ENCODE peak calls at places on chromosomes 7 and 10, in five cellular contexts. H is upper lobe of right lung, L is neural crest cell, T is glutamatergic neuron, K is mucosa of descending colon. X is an unnamed sample.

GRCh38 chr10:133134411-133135115 is 25.5 kb upstream of the KNDC1 start:
- DNase-seq in H (no peak), L (no peak), T (peak; percentile 15), K (no peak), X (no peak)

GRCh38 chr7:101108330-101108857 is 18.5 kb upstream of the SERPINE1 start:
- DNase-seq in H (no peak), L (no peak), T (no peak), K (no peak), X (no peak)

GRCh38 chr7:131602994-131603372 is 46.6 kb upstream of the PODXL start:
- DNase-seq in H (no peak), L (no peak), T (no peak), K (no peak), X (no peak)

GRCh38 chr10:128688154-128688553 is 561.9 kb upstream of the MKI67 start:
- DNase-seq in H (no peak), L (no peak), T (no peak), K (no peak), X (no peak)

GRCh38 chr7:19772858-19773337 is 519 bp downstream of the TMEM196 start:
- DNase-seq in H (no peak), L (peak; percentile 37), T (peak; percentile 40), K (no peak), X (peak; percentile 65)

GRCh38 chr7:15764986-15765385 is 78.5 kb upstream of the MEOX2 start:
- DNase-seq in H (no peak), L (no peak), T (no peak), K (no peak), X (no peak)

GRCh38 chr7:50264908-50265307 is 39.6 kb upstream of the IKZF1 start:
- DNase-seq in H (no peak), L (no peak), T (no peak), K (no peak), X (no peak)

GRCh38 chr7:151462306-151462779 is 22.4 kb upstream of the CRYGN start:
- DNase-seq in H (no peak), L (no peak), T (no peak), K (no peak), X (no peak)

GRCh38 chr7:154946166-154946565 is 56.8 kb downstream of the PAXIP1 start:
- DNase-seq in H (no peak), L (no peak), T (no peak), K (no peak), X (no peak)

GRCh38 chr7:87600130-87601124 is at the start of gene ABCB1:
- DNase-seq in H (peak; percentile 65), L (peak; percentile 52), T (peak; percentile 59), K (peak; percentile 82), X (peak; percentile 40)

GRCh38 chr7:106644999-106645398 is 16.0 kb downstream of the CCDC71L start:
- DNase-seq in H (no peak), L (no peak), T (no peak), K (no peak), X (no peak)

GRCh38 chr10:102796407-102797176 is 40.6 kb downstream of the CYP17A1 start:
- DNase-seq in H (peak; percentile 80), L (no peak), T (no peak), K (peak; percentile 74), X (no peak)

GRCh38 chr7:128791968-128792319 is at the start of gene CCDC136:
- DNase-seq in H (no peak), L (no peak), T (no peak), K (no peak), X (no peak)

GRCh38 chr10:48554246-48554645 is 50.6 kb downstream of the ARHGAP22 start:
- DNase-seq in H (no peak), L (no peak), T (no peak), K (no peak), X (no peak)

GRCh38 chr10:124158592-124158991 is 65.2 kb upstream of the CHST15 start:
- DNase-seq in H (no peak), L (no peak), T (no peak), K (no peak), X (no peak)

GRCh38 chr7:36658603-36659516 is 65.4 kb downstream of the AOAH start:
- DNase-seq in H (no peak), L (peak; percentile 18), T (no peak), K (no peak), X (peak; percentile 30)

GRCh38 chr7:94286111-94286510 is 108.6 kb upstream of the COL1A2 start:
- DNase-seq in H (no peak), L (no peak), T (no peak), K (no peak), X (no peak)

GRCh38 chr10:78277734-78278404 is 244.2 kb downstream of the RPS24 start:
- DNase-seq in H (no peak), L (no peak), T (no peak), K (peak; percentile 30), X (no peak)

GRCh38 chr7:4634166-4634565 is 47.9 kb upstream of the FOXK1 start:
- DNase-seq in H (no peak), L (no peak), T (no peak), K (no peak), X (no peak)

GRCh38 chr7:93574646-93575554 is at the start of gene CALCR:
- DNase-seq in H (peak; percentile 66), L (no peak), T (peak; percentile 40), K (no peak), X (peak; percentile 30)

GRCh38 chr7:102451371-102452054 is 13.2 kb downstream of the ALKBH4 start:
- DNase-seq in H (no peak), L (peak; percentile 65), T (no peak), K (no peak), X (no peak)
- TF ChIP-seq CTCF in H (no peak), L (no peak), T (no peak), K (no peak), X (no peak)

DNA sequence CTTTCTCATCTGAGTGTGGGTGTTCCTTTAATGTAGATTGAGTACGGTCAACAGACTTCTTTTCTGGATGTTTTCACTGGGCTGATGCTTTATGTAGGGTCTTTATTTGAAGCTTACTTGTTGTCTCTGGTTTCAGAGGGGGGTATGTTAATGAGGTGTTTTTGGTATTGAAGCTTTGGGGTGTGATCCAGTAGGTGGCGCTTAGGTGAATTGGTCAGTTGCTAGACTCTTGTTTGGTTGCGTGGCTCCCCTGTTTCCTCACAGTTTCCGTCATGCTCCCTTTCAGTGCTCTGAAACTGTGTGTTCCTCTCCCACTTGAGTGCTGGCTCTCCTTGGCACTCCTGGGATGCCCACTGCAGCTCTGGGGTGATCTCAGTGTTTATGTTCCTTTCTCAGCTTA is 80.8 kb downstream of the FANK1 start:
- DNase-seq in H (no peak), L (no peak), T (no peak), K (no peak), X (peak; percentile 13)
- TF ChIP-seq CTCF in H (no peak), L (no peak), T (no peak), K (no peak), X (peak; percentile 41)

DNA sequence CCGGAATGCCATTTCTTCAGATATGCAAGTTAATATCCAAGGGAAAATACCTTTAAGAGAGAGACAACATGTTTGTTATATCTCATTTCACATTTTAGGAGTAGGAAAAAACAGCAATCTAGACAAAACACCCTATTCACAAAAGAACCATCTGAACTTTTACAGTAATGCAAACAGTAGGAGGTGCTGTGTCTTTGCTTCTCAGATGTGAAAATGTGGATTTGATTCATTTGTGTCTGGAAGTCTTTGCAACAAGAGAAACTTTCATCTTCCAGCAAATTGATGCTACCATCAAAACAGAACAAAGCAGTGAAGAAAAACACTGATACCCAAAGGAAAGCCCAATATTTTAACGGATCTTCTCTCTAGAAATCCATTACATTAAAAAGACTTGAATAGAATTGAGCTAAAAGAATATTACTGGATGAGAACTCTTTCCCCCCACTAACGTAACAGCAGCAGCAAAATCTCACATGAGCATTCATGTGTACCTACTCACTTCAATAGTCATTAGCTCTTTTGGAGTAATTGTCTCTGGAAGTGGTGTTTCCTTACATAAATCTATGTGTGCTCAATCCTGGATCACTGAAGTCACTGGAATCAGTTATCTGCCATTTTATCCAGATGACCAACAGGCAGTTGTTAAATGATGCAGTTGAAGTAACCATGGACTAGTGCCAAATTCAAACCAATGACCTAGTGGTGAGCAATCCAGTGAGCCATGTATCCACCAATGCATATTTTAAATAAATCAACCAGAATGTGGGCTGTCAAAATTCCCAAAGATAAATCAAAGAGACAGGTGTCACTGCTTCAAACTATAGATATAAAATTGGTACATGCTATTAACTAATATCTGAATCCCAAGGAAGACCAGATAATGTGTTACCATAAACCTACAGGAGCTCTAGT is 1.8 kb downstream of the SEMA3C start:
- DNase-seq in H (no peak), L (no peak), T (no peak), K (no peak), X (no peak)
- TF ChIP-seq CTCF in H (peak; percentile 43), L (peak; percentile 64), T (no peak), K (no peak), X (no peak)

GRCh38 chr10:72069751-72070501 is 18.4 kb downstream of the SPOCK2 start:
- DNase-seq in H (no peak), L (no peak), T (no peak), K (no peak), X (no peak)
- TF ChIP-seq CTCF in H (no peak), L (peak; percentile 34), T (no peak), K (no peak), X (no peak)

X was measured in endothelial cell.